ENCODE peak calls at places on chromosomes 11 and 22, in five cellular contexts. Y is activated naive CD4-positive, alpha-beta T cell treated with anti-CD3 and anti-CD28 coated beads for 36 hours; K is dermis blood vessel endothelial cell; L is astrocyte of the spinal cord; I is NCI-H460. X is an unnamed sample.

GRCh38 chr22:49992921-49993648 is 19.5 kb downstream of the IL17REL start:
- DNase-seq in K (peak; percentile 79), I (peak; percentile 44), Y (peak; percentile 85), L (peak; percentile 23), X (peak; percentile 75)

GRCh38 chr11:104934594-104934993 is 33.8 kb downstream of the CASP4 start:
- DNase-seq in L (no peak), I (no peak), K (peak; percentile 9), Y (no peak), X (no peak)

GRCh38 chr11:66332371-66333219 is 3.6 kb downstream of the RIN1 start:
- DNase-seq in Y (peak; percentile 3), I (no peak), K (no peak), L (no peak), X (no peak)

GRCh38 chr11:61049854-61050253 is 52.4 kb upstream of the CD5 start:
- DNase-seq in K (peak; percentile 16), I (no peak), Y (no peak), L (no peak), X (no peak)

GRCh38 chr11:94218372-94218771 is 86.0 kb upstream of the IZUMO1R start:
- DNase-seq in Y (no peak), I (no peak), K (no peak), L (no peak), X (peak; percentile 25)

GRCh38 chr11:37908224-37908558 is 1310.2 kb upstream of the RAG2 start:
- DNase-seq in L (no peak), Y (no peak), I (no peak), K (no peak), X (no peak)

GRCh38 chr22:50456466-50457234 is 18.2 kb downstream of the SBF1 start:
- DNase-seq in Y (no peak), L (no peak), I (no peak), K (peak; percentile 15), X (no peak)

GRCh38 chr11:62666259-62666926 is 1.3 kb downstream of the CSKMT start:
- DNase-seq in K (no peak), L (no peak), I (no peak), Y (no peak), X (peak; percentile 33)

GRCh38 chr11:11251394-11251970 is 101.6 kb downstream of the CSNK2A3 start:
- DNase-seq in I (no peak), K (no peak), Y (no peak), L (no peak), X (no peak)

GRCh38 chr22:23078462-23078787 is 8.1 kb downstream of the GNAZ start:
- DNase-seq in I (no peak), Y (no peak), L (no peak), K (no peak), X (no peak)

GRCh38 chr11:16157327-16157726 is 199.0 kb downstream of the SOX6 start:
- DNase-seq in K (no peak), L (no peak), Y (no peak), I (no peak), X (no peak)

GRCh38 chr11:22566293-22566692 is 59.3 kb downstream of the FANCF start:
- DNase-seq in Y (no peak), L (no peak), I (no peak), K (no peak), X (no peak)

GRCh38 chr11:125075242-125075625 is 12.1 kb downstream of the SLC37A2 start:
- DNase-seq in I (no peak), Y (no peak), L (no peak), K (no peak), X (no peak)

GRCh38 chr11:64372802-64373597 is 14.0 kb downstream of the RPS6KA4 start:
- DNase-seq in K (peak; percentile 11), L (no peak), I (peak; percentile 44), Y (no peak), X (no peak)

GRCh38 chr11:68722143-68722542 is 29.2 kb downstream of the TESMIN start:
- DNase-seq in K (no peak), L (no peak), Y (no peak), I (no peak), X (no peak)

GRCh38 chr22:48827904-48828555 is 999.6 kb downstream of the BRD1 start:
- DNase-seq in K (no peak), L (no peak), Y (no peak), I (no peak), X (no peak)

GRCh38 chr22:36486619-36487384 is 5.4 kb upstream of the TXN2 start:
- DNase-seq in L (peak; percentile 50), Y (peak; percentile 70), I (no peak), K (peak; percentile 77), X (peak; percentile 53)